ENCODE peak calls at places on chromosomes 5 and 9, in ten cellular contexts. U is fibroblast of lung; N is K562; A is OCI-LY7; V is T-helper 17 cell; L is central memory CD4-positive, alpha-beta T cell; O is ELR; M is stromal cell of bone marrow; Z is mesothelial cell of epicardium; K is vagina. S is an unnamed sample.

GRCh38 chr5:15474143-15474719 is 25.7 kb upstream of the FBXL7 start:
- DNase-seq in U (no peak), N (no peak), A (no peak), V (no peak), L (no peak), O (no peak), M (no peak), Z (no peak), K (no peak), S (no peak)

GRCh38 chr9:15246688-15247087 is 60.3 kb downstream of the TTC39B start:
- DNase-seq in U (peak; percentile 43), N (no peak), A (no peak), V (no peak), L (no peak), O (peak; percentile 41), M (peak; percentile 29), Z (no peak), K (no peak), S (no peak)

GRCh38 chr5:148381906-148382305 is 1.9 kb upstream of the FBXO38 start:
- DNase-seq in U (peak; percentile 11), N (no peak), A (no peak), V (no peak), L (no peak), O (no peak), M (no peak), Z (no peak), K (no peak), S (no peak)

GRCh38 chr9:89922099-89922498 is 317.3 kb downstream of the GADD45G start:
- DNase-seq in U (no peak), N (no peak), A (no peak), V (no peak), L (no peak), O (no peak), M (no peak), Z (no peak), K (no peak), S (no peak)

GRCh38 chr5:81749562-81750307 is 1.2 kb downstream of the SSBP2 start:
- DNase-seq in U (no peak), N (peak; percentile 44), A (peak; percentile 98), V (peak; percentile 20), L (peak; percentile 33), O (peak; percentile 43), M (no peak), Z (peak; percentile 30), K (no peak), S (peak; percentile 20)

GRCh38 chr5:76958976-76959767 is 6.3 kb downstream of the CRHBP start:
- DNase-seq in U (peak; percentile 95), N (peak; percentile 45), A (no peak), V (no peak), L (no peak), O (peak; percentile 83), M (peak; percentile 33), Z (no peak), K (no peak), S (no peak)

GRCh38 chr9:135326633-135327152 is 152.9 kb upstream of the PPP1R26 start:
- DNase-seq in U (no peak), N (no peak), A (no peak), V (no peak), L (no peak), O (no peak), M (no peak), Z (no peak), K (no peak), S (no peak)

GRCh38 chr9:113519401-113520108 is 56.0 kb downstream of the RGS3 start:
- DNase-seq in U (peak; percentile 70), N (no peak), A (no peak), V (no peak), L (no peak), O (peak; percentile 39), M (peak; percentile 76), Z (no peak), K (no peak), S (no peak)

GRCh38 chr5:124401247-124402143 is 344.9 kb downstream of the ZNF608 start:
- DNase-seq in U (no peak), N (no peak), A (no peak), V (no peak), L (no peak), O (no peak), M (no peak), Z (no peak), K (no peak), S (no peak)

GRCh38 chr5:88556415-88556814 is 287.8 kb upstream of the TMEM161B start:
- DNase-seq in U (peak; percentile 76), N (no peak), A (no peak), V (no peak), L (no peak), O (no peak), M (no peak), Z (no peak), K (no peak), S (no peak)

GRCh38 chr9:123642291-123643278 is 286.6 kb downstream of the CRB2 start:
- DNase-seq in U (peak; percentile 18), N (peak; percentile 76), A (no peak), V (no peak), L (no peak), O (no peak), M (no peak), Z (peak; percentile 37), K (no peak), S (no peak)

GRCh38 chr9:109912082-109912581 is 132.1 kb downstream of the PALM2AKAP2 start:
- DNase-seq in U (peak; percentile 63), N (no peak), A (no peak), V (no peak), L (no peak), O (peak; percentile 95), M (peak; percentile 61), Z (no peak), K (no peak), S (no peak)

GRCh38 chr5:81301221-81302015 is at the start of gene ZCCHC9:
- DNase-seq in U (peak; percentile 96), N (peak; percentile 97), A (peak; percentile 96), V (peak; percentile 86), L (peak; percentile 91), O (peak; percentile 97), M (peak; percentile 90), Z (peak; percentile 86), K (peak; percentile 92), S (peak; percentile 91)

GRCh38 chr9:133750927-133751649 is 12.9 kb upstream of the SARDH start:
- DNase-seq in U (no peak), N (no peak), A (no peak), V (no peak), L (no peak), O (no peak), M (no peak), Z (no peak), K (peak; percentile 62), S (no peak)

GRCh38 chr5:141951341-141951781 is 6.6 kb downstream of the PCDH12 start:
- DNase-seq in U (no peak), N (peak; percentile 43), A (peak; percentile 66), V (no peak), L (no peak), O (peak; percentile 35), M (no peak), Z (no peak), K (no peak), S (no peak)

S was measured in activated T-cell treated with anti-CD3 and anti-CD28 coated beads for 24 hours.